ENCODE peak calls at places on chromosomes 11 and 22, in six cellular contexts. One of them, this sample, is unnamed. For H3K4me1, the result is how much of the 10 kb centered on the place peaks cover.

GRCh38 chr11:126514061-126514713 is 158.7 kb downstream of the ST3GAL4 start:
- DNase-seq in upper lobe of right lung: peak
- DNase-seq in uterus: no peak
- DNase-seq in HCT116: no peak
- DNase-seq in ovary: no peak
- DNase-seq in CD4-positive, CD25-positive, alpha-beta regulatory T cell: no peak
- DNase-seq in this sample: no peak

GRCh38 chr11:79536155-79536917 is 95.5 kb upstream of the TENM4 start:
- DNase-seq in HCT116: no peak
- DNase-seq in uterus: no peak
- DNase-seq in ovary: no peak
- DNase-seq in CD4-positive, CD25-positive, alpha-beta regulatory T cell: no peak
- DNase-seq in upper lobe of right lung: no peak
- DNase-seq in this sample: no peak

GRCh38 chr11:111913031-111913861 is 712 bp downstream of the HSPB2 start:
- DNase-seq in ovary: peak
- DNase-seq in upper lobe of right lung: no peak
- DNase-seq in uterus: peak
- DNase-seq in HCT116: no peak
- DNase-seq in CD4-positive, CD25-positive, alpha-beta regulatory T cell: no peak
- DNase-seq in this sample: no peak

GRCh38 chr11:71251761-71252433 is 480 bp downstream of the SHANK2 start:
- DNase-seq in upper lobe of right lung: peak
- DNase-seq in HCT116: no peak
- DNase-seq in ovary: no peak
- DNase-seq in uterus: no peak
- DNase-seq in CD4-positive, CD25-positive, alpha-beta regulatory T cell: no peak
- DNase-seq in this sample: peak

GRCh38 chr11:123404626-123405025 is 25.4 kb upstream of the GRAMD1B start:
- DNase-seq in HCT116: no peak
- DNase-seq in uterus: no peak
- DNase-seq in CD4-positive, CD25-positive, alpha-beta regulatory T cell: no peak
- DNase-seq in upper lobe of right lung: no peak
- DNase-seq in ovary: no peak
- DNase-seq in this sample: no peak

GRCh38 chr11:119816660-119817059 is 87.7 kb upstream of the NECTIN1 start:
- DNase-seq in ovary: no peak
- DNase-seq in HCT116: no peak
- DNase-seq in CD4-positive, CD25-positive, alpha-beta regulatory T cell: no peak
- DNase-seq in uterus: no peak
- DNase-seq in upper lobe of right lung: no peak
- DNase-seq in this sample: no peak

GRCh38 chr11:441043-441417 is 781 bp downstream of the ANO9 start:
- DNase-seq in CD4-positive, CD25-positive, alpha-beta regulatory T cell: no peak
- DNase-seq in upper lobe of right lung: no peak
- DNase-seq in ovary: no peak
- DNase-seq in HCT116: no peak
- DNase-seq in uterus: no peak
- DNase-seq in this sample: no peak

GRCh38 chr11:66874232-66874631 is 17.4 kb downstream of the LRFN4 start:
- DNase-seq in HCT116: no peak
- DNase-seq in upper lobe of right lung: no peak
- DNase-seq in ovary: no peak
- DNase-seq in uterus: no peak
- DNase-seq in CD4-positive, CD25-positive, alpha-beta regulatory T cell: no peak
- DNase-seq in this sample: no peak

GRCh38 chr11:124086447-124086846 is 28.8 kb upstream of the VWA5A start:
- DNase-seq in uterus: no peak
- DNase-seq in HCT116: no peak
- DNase-seq in upper lobe of right lung: no peak
- DNase-seq in CD4-positive, CD25-positive, alpha-beta regulatory T cell: no peak
- DNase-seq in ovary: no peak
- DNase-seq in this sample: no peak

GRCh38 chr11:79236541-79236971 is 204.3 kb downstream of the TENM4 start:
- DNase-seq in uterus: no peak
- DNase-seq in ovary: no peak
- DNase-seq in CD4-positive, CD25-positive, alpha-beta regulatory T cell: no peak
- DNase-seq in HCT116: no peak
- DNase-seq in upper lobe of right lung: no peak
- DNase-seq in this sample: no peak

GRCh38 chr11:68420171-68420570 is 40.4 kb upstream of the PPP6R3 start:
- DNase-seq in HCT116: no peak
- DNase-seq in upper lobe of right lung: no peak
- DNase-seq in CD4-positive, CD25-positive, alpha-beta regulatory T cell: no peak
- DNase-seq in ovary: no peak
- DNase-seq in uterus: no peak
- DNase-seq in this sample: no peak

GRCh38 chr22:50525104-50525958 is at the start of gene SCO2:
- DNase-seq in CD4-positive, CD25-positive, alpha-beta regulatory T cell: peak
- DNase-seq in upper lobe of right lung: peak
- DNase-seq in ovary: peak
- DNase-seq in uterus: peak
- DNase-seq in HCT116: peak
- DNase-seq in this sample: peak

GRCh38 chr11:73085189-73085875 is 56.8 kb downstream of the FCHSD2 start:
- DNase-seq in upper lobe of right lung: no peak
- DNase-seq in HCT116: no peak
- DNase-seq in uterus: no peak
- DNase-seq in ovary: no peak
- DNase-seq in CD4-positive, CD25-positive, alpha-beta regulatory T cell: no peak
- DNase-seq in this sample: no peak

GRCh38 chr11:117744471-117745280 is 52.3 kb downstream of the DSCAML1 start:
- DNase-seq in ovary: no peak
- DNase-seq in uterus: no peak
- DNase-seq in upper lobe of right lung: no peak
- DNase-seq in HCT116: no peak
- DNase-seq in CD4-positive, CD25-positive, alpha-beta regulatory T cell: no peak
- DNase-seq in this sample: no peak

GRCh38 chr11:70517203-70517602 is 118.9 kb downstream of the CTTN start:
- DNase-seq in HCT116: no peak
- DNase-seq in CD4-positive, CD25-positive, alpha-beta regulatory T cell: no peak
- DNase-seq in uterus: no peak
- DNase-seq in ovary: no peak
- DNase-seq in upper lobe of right lung: no peak
- DNase-seq in this sample: no peak

GRCh38 chr11:125626381-125626950 is 1.5 kb downstream of the CHEK1 start:
- DNase-seq in upper lobe of right lung: no peak
- DNase-seq in CD4-positive, CD25-positive, alpha-beta regulatory T cell: peak
- DNase-seq in ovary: no peak
- DNase-seq in HCT116: no peak
- DNase-seq in uterus: no peak
- DNase-seq in this sample: peak

GRCh38 chr11:34002420-34002819 is 49.1 kb upstream of the CAPRIN1 start:
- DNase-seq in HCT116: no peak
- DNase-seq in uterus: no peak
- DNase-seq in upper lobe of right lung: no peak
- DNase-seq in ovary: no peak
- DNase-seq in CD4-positive, CD25-positive, alpha-beta regulatory T cell: no peak
- DNase-seq in this sample: no peak

GRCh38 chr22:30830907-30831306 is 136.2 kb downstream of the OSBP2 start:
- DNase-seq in HCT116: peak
- DNase-seq in upper lobe of right lung: no peak
- DNase-seq in CD4-positive, CD25-positive, alpha-beta regulatory T cell: no peak
- DNase-seq in uterus: no peak
- DNase-seq in ovary: no peak
- DNase-seq in this sample: no peak

GRCh38 chr22:40485813-40486610 is 115.6 kb downstream of the SGSM3 start:
- DNase-seq in uterus: no peak
- DNase-seq in HCT116: no peak
- DNase-seq in ovary: no peak
- DNase-seq in CD4-positive, CD25-positive, alpha-beta regulatory T cell: no peak
- DNase-seq in upper lobe of right lung: no peak
- DNase-seq in this sample: no peak

GRCh38 chr11:62712413-62712812 is 4.9 kb downstream of the GNG3 start:
- DNase-seq in ovary: no peak
- DNase-seq in upper lobe of right lung: no peak
- DNase-seq in HCT116: no peak
- DNase-seq in uterus: no peak
- DNase-seq in CD4-positive, CD25-positive, alpha-beta regulatory T cell: no peak
- DNase-seq in this sample: no peak

GRCh38 chr11:62713343-62713742 is 5.9 kb downstream of the GNG3 start:
- DNase-seq in uterus: no peak
- DNase-seq in HCT116: no peak
- DNase-seq in upper lobe of right lung: no peak
- DNase-seq in ovary: no peak
- DNase-seq in CD4-positive, CD25-positive, alpha-beta regulatory T cell: no peak
- DNase-seq in this sample: peak

GRCh38 chr11:62710001-62710345 is 2.5 kb downstream of the GNG3 start:
- DNase-seq in uterus: no peak
- DNase-seq in ovary: no peak
- DNase-seq in CD4-positive, CD25-positive, alpha-beta regulatory T cell: no peak
- DNase-seq in HCT116: no peak
- DNase-seq in upper lobe of right lung: peak
- DNase-seq in this sample: peak

GRCh38 chr11:62715150-62716130 is 8.0 kb downstream of the GNG3 start:
- DNase-seq in ovary: no peak
- DNase-seq in upper lobe of right lung: no peak
- DNase-seq in CD4-positive, CD25-positive, alpha-beta regulatory T cell: no peak
- DNase-seq in uterus: no peak
- DNase-seq in HCT116: no peak
- DNase-seq in this sample: no peak

DNA sequence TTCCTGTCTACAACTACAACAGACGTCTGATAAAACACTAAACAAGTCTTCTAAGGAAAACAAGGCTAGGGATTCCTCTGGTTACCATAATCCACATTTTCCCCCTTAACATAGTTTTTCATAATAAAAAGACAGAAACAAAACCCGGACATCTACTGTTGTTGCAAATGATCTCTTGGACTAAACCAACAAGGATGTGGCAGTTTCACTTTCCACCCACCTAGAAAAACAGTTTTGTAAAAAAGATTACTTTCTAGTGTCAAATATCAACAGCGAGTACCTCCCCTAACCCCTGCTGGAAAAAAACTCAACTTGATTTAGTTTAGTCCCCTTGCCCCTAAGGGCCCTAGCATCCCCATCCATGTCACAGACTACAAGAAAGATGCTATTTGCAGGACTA is 5.4 kb downstream of the GNG3 start:
- DNase-seq in uterus: no peak
- DNase-seq in HCT116: no peak
- DNase-seq in upper lobe of right lung: no peak
- DNase-seq in CD4-positive, CD25-positive, alpha-beta regulatory T cell: no peak
- DNase-seq in ovary: no peak
- DNase-seq in this sample: peak
- H3K4me1 ChIP-seq in uterus: under half
- H3K4me1 ChIP-seq in HCT116: under half
- H3K4me1 ChIP-seq in upper lobe of right lung: under half
- H3K4me1 ChIP-seq in CD4-positive, CD25-positive, alpha-beta regulatory T cell: under half
- H3K4me1 ChIP-seq in ovary: under half
- H3K4me1 ChIP-seq in this sample: under half

GRCh38 chr11:9664276-9665171 is 647 bp downstream of the SWAP70 start:
- DNase-seq in HCT116: no peak
- DNase-seq in upper lobe of right lung: peak
- DNase-seq in ovary: peak
- DNase-seq in CD4-positive, CD25-positive, alpha-beta regulatory T cell: peak
- DNase-seq in uterus: peak
- DNase-seq in this sample: peak

GRCh38 chr11:9663699-9664275 is at the start of gene SWAP70:
- DNase-seq in CD4-positive, CD25-positive, alpha-beta regulatory T cell: peak
- DNase-seq in HCT116: peak
- DNase-seq in upper lobe of right lung: peak
- DNase-seq in ovary: peak
- DNase-seq in uterus: peak
- DNase-seq in this sample: peak

GRCh38 chr11:9657531-9657930 is 6.3 kb upstream of the SWAP70 start:
- DNase-seq in CD4-positive, CD25-positive, alpha-beta regulatory T cell: no peak
- DNase-seq in ovary: no peak
- DNase-seq in HCT116: no peak
- DNase-seq in upper lobe of right lung: no peak
- DNase-seq in uterus: no peak
- DNase-seq in this sample: no peak

GRCh38 chr11:9662273-9662672 is 1.6 kb upstream of the SWAP70 start:
- DNase-seq in HCT116: no peak
- DNase-seq in ovary: no peak
- DNase-seq in upper lobe of right lung: no peak
- DNase-seq in uterus: no peak
- DNase-seq in CD4-positive, CD25-positive, alpha-beta regulatory T cell: no peak
- DNase-seq in this sample: no peak

GRCh38 chr11:9660886-9661285 is 3.0 kb upstream of the SWAP70 start:
- DNase-seq in HCT116: no peak
- DNase-seq in upper lobe of right lung: no peak
- DNase-seq in uterus: no peak
- DNase-seq in CD4-positive, CD25-positive, alpha-beta regulatory T cell: no peak
- DNase-seq in ovary: no peak
- DNase-seq in this sample: no peak
- H3K4me1 ChIP-seq in HCT116: under half
- H3K4me1 ChIP-seq in upper lobe of right lung: under half
- H3K4me1 ChIP-seq in uterus: under half
- H3K4me1 ChIP-seq in CD4-positive, CD25-positive, alpha-beta regulatory T cell: under half
- H3K4me1 ChIP-seq in ovary: under half
- H3K4me1 ChIP-seq in this sample: under half

GRCh38 chr22:17930455-17931313 is 93.7 kb downstream of the MICAL3 start:
- DNase-seq in CD4-positive, CD25-positive, alpha-beta regulatory T cell: no peak
- DNase-seq in uterus: peak
- DNase-seq in HCT116: no peak
- DNase-seq in ovary: no peak
- DNase-seq in upper lobe of right lung: no peak
- DNase-seq in this sample: no peak

GRCh38 chr22:17926516-17926915 is 97.8 kb downstream of the MICAL3 start:
- DNase-seq in uterus: no peak
- DNase-seq in upper lobe of right lung: no peak
- DNase-seq in HCT116: no peak
- DNase-seq in ovary: no peak
- DNase-seq in CD4-positive, CD25-positive, alpha-beta regulatory T cell: no peak
- DNase-seq in this sample: no peak

GRCh38 chr22:17929909-17930308 is 94.5 kb downstream of the MICAL3 start:
- DNase-seq in upper lobe of right lung: no peak
- DNase-seq in CD4-positive, CD25-positive, alpha-beta regulatory T cell: no peak
- DNase-seq in ovary: no peak
- DNase-seq in HCT116: no peak
- DNase-seq in uterus: no peak
- DNase-seq in this sample: no peak

GRCh38 chr22:17927062-17927461 is 97.3 kb downstream of the MICAL3 start:
- DNase-seq in upper lobe of right lung: no peak
- DNase-seq in CD4-positive, CD25-positive, alpha-beta regulatory T cell: no peak
- DNase-seq in uterus: no peak
- DNase-seq in HCT116: no peak
- DNase-seq in ovary: no peak
- DNase-seq in this sample: no peak

GRCh38 chr22:17928391-17928790 is 96.0 kb downstream of the MICAL3 start:
- DNase-seq in upper lobe of right lung: no peak
- DNase-seq in uterus: no peak
- DNase-seq in HCT116: no peak
- DNase-seq in CD4-positive, CD25-positive, alpha-beta regulatory T cell: no peak
- DNase-seq in ovary: no peak
- DNase-seq in this sample: no peak
- H3K4me1 ChIP-seq in upper lobe of right lung: under half
- H3K4me1 ChIP-seq in uterus: under half
- H3K4me1 ChIP-seq in HCT116: under half
- H3K4me1 ChIP-seq in CD4-positive, CD25-positive, alpha-beta regulatory T cell: under half
- H3K4me1 ChIP-seq in ovary: under half
- H3K4me1 ChIP-seq in this sample: half or more

GRCh38 chr11:31419669-31420068 is 50.0 kb downstream of the DNAJC24 start:
- DNase-seq in upper lobe of right lung: no peak
- DNase-seq in HCT116: no peak
- DNase-seq in uterus: no peak
- DNase-seq in ovary: no peak
- DNase-seq in CD4-positive, CD25-positive, alpha-beta regulatory T cell: no peak
- DNase-seq in this sample: no peak
- H3K4me1 ChIP-seq in upper lobe of right lung: under half
- H3K4me1 ChIP-seq in HCT116: under half
- H3K4me1 ChIP-seq in uterus: under half
- H3K4me1 ChIP-seq in ovary: under half
- H3K4me1 ChIP-seq in CD4-positive, CD25-positive, alpha-beta regulatory T cell: under half
- H3K4me1 ChIP-seq in this sample: under half